ENCODE peak calls at places on chromosomes 7 and 10, in seven cellular contexts. N, B, J, V, P, I and Z are unnamed samples.

GRCh38 chr7:55381696-55382095 is 16.6 kb downstream of the LANCL2 start:
- DNase-seq in P (no peak), I (no peak), J (no peak), N (no peak), B (no peak), V (no peak), Z (no peak)

GRCh38 chr10:29470355-29470705 is 164.4 kb downstream of the SVIL start:
- DNase-seq in J (no peak), B (peak; percentile 21), P (no peak), N (no peak), I (no peak), V (no peak), Z (no peak)

GRCh38 chr10:34031410-34031809 is 696.9 kb upstream of the NRP1 start:
- DNase-seq in P (no peak), B (no peak), V (peak; percentile 82), J (peak; percentile 95), N (no peak), I (no peak), Z (peak; percentile 89)

GRCh38 chr10:33248638-33249037 is 85.8 kb downstream of the NRP1 start:
- DNase-seq in N (no peak), B (no peak), I (no peak), P (no peak), J (peak; percentile 88), V (no peak), Z (peak; percentile 82)

GRCh38 chr7:50793115-50793946 is 10.6 kb upstream of the GRB10 start:
- DNase-seq in J (peak; percentile 57), B (peak; percentile 72), I (no peak), V (no peak), P (no peak), N (no peak), Z (no peak)

GRCh38 chr10:22481687-22482539 is 136.6 kb downstream of the SPAG6 start:
- DNase-seq in N (no peak), I (no peak), B (no peak), P (no peak), V (no peak), J (no peak), Z (no peak)

GRCh38 chr7:9106747-9107146 is 673.3 kb downstream of the NXPH1 start:
- DNase-seq in N (no peak), V (no peak), I (no peak), B (no peak), P (no peak), J (no peak), Z (no peak)

GRCh38 chr7:46603296-46603701 is 682.2 kb upstream of the IGFBP3 start:
- DNase-seq in B (no peak), I (no peak), N (no peak), P (no peak), V (no peak), J (peak; percentile 71), Z (no peak)

GRCh38 chr7:139542308-139543151 is 19.0 kb downstream of the CLEC2L start:
- DNase-seq in J (no peak), B (no peak), I (no peak), N (no peak), P (no peak), V (no peak), Z (no peak)

GRCh38 chr10:126090911-126091728 is 194.8 kb downstream of the FANK1 start:
- DNase-seq in B (peak; percentile 64), P (no peak), V (no peak), I (no peak), J (peak; percentile 72), N (no peak), Z (peak; percentile 95)

GRCh38 chr7:24283900-24284698 is at the start of gene NPY:
- DNase-seq in B (no peak), N (peak; percentile 30), J (no peak), V (no peak), P (no peak), I (no peak), Z (no peak)

GRCh38 chr10:69847883-69848282 is 46.2 kb downstream of the COL13A1 start:
- DNase-seq in B (no peak), V (no peak), I (no peak), P (no peak), N (no peak), J (no peak), Z (no peak)

GRCh38 chr7:6133249-6133648 is 102.1 kb downstream of the ANKRD61 start:
- DNase-seq in V (no peak), P (no peak), J (no peak), I (no peak), N (no peak), B (no peak), Z (no peak)

GRCh38 chr7:108525327-108525984 is 479 bp downstream of the PNPLA8 start:
- DNase-seq in B (peak; percentile 83), V (no peak), N (no peak), P (no peak), J (peak; percentile 89), I (no peak), Z (peak; percentile 75)

GRCh38 chr7:8125680-8126444 is 136.1 kb downstream of the ICA1 start:
- DNase-seq in J (no peak), I (peak; percentile 50), N (peak; percentile 83), V (no peak), P (peak; percentile 76), B (no peak), Z (no peak)

GRCh38 chr10:127337801-127338200 is 141.4 kb upstream of the INSYN2A start:
- DNase-seq in I (no peak), P (no peak), V (no peak), N (no peak), J (no peak), B (no peak), Z (no peak)

GRCh38 chr10:104081998-104082397 is 3.7 kb downstream of the COL17A1 start:
- DNase-seq in P (no peak), B (no peak), V (no peak), I (no peak), J (no peak), N (no peak), Z (no peak)

GRCh38 chr10:104074505-104074904 is 11.2 kb downstream of the COL17A1 start:
- DNase-seq in J (no peak), I (no peak), N (no peak), P (no peak), B (no peak), V (no peak), Z (no peak)

GRCh38 chr10:104076743-104077160 is 8.9 kb downstream of the COL17A1 start:
- DNase-seq in B (no peak), I (no peak), J (peak; percentile 53), V (peak; percentile 72), N (no peak), P (no peak), Z (peak; percentile 31)

GRCh38 chr10:104080762-104081161 is 4.9 kb downstream of the COL17A1 start:
- DNase-seq in J (peak; percentile 33), N (no peak), P (no peak), V (no peak), I (no peak), B (peak; percentile 20), Z (no peak)

DNA sequence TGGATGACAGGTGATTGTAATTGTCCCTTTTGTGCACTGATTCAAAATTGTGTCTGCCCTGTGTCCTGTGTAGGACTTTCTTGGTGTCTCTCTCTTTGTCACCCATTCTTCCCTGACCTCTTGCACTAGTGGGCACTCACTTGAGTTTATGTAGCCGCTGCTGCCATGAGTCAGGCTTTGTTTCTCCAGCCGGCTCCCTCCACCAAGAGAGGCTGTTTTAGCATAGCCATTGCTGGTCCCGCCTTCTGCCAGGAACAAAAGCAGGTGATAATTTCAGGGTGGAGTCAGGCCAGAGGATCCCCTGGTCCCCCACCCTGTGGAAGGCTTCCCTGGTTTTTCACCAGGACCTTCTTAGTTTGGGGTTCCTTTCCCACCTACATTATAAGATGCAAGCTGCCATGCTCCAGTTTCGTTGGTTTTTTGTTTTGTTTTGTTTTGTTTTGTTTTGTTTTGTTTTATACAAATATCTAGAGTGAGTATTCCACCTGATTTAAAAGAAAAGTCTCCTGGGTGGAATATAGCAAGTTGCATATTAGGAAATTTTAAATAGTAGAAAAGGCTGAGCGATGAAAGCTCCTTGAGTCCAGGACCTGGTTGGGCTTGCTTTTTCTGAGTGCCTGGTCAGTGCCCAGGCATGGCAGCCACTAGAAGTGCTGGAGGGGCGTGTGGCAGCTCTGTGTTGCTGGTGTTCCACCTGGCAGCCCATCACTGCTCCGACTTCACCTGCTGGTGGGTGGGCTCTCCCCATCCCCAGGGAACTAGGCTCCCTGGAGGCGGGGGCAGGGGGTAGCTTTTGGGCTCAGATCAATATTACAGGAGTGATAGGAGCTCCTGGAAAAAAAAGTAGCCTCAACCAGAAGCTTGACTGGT is 8.2 kb downstream of the COL17A1 start:
- DNase-seq in P (no peak), B (no peak), J (no peak), N (no peak), I (no peak), V (no peak), Z (no peak)
- H3K4me3 ChIP-seq in P (no peak overlapping the region), B (no peak overlapping the region), J (no peak overlapping the region), N (no peak overlapping the region), I (no peak overlapping the region), V (no peak overlapping the region), Z (no peak overlapping the region)

DNA sequence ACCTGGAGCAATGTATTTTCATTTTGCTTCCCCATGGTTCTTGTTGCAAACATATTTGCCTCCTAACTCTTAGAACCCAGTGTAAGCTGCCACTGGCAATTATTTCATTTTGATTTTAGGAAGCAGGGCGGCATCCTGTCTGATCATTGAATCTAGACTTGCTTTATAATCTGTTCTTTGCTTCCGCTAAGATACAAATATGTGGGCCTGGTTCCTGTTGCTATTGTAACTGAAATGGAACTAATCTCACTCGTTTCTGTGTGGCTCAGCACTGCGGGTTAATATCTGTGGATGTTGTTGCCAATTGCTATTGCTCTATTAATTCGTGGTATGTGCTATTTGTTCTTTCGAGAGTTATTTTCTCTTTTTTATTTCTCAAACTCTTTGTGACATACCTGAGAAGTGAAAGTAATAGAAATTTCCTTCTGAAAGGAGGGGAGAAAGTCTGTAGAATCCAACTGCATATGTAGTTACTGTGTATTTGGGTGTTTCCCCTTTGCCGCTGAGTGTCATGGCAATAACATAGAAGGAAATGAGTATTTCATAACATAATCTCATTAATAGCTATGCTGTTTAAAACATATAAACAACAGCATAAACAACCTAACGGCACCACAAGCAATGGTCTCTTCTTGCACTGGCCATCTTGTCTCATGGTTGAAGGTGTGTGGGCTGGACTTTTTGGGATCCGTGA is 62.4 kb downstream of the FZD1 start:
- DNase-seq in P (no peak), I (no peak), J (no peak), V (no peak), B (no peak), N (no peak), Z (no peak)
- H3K4me3 ChIP-seq in P (no peak overlapping the region), I (no peak overlapping the region), J (no peak overlapping the region), V (no peak overlapping the region), B (no peak overlapping the region), N (no peak overlapping the region), Z (no peak overlapping the region)

GRCh38 chr7:18552943-18553584 is 57.5 kb downstream of the HDAC9 start:
- DNase-seq in V (no peak), N (no peak), P (no peak), J (no peak), B (no peak), I (no peak), Z (no peak)
- H3K4me3 ChIP-seq in V (no peak overlapping the region), N (no peak overlapping the region), P (no peak overlapping the region), J (no peak overlapping the region), B (no peak overlapping the region), I (no peak overlapping the region), Z (no peak overlapping the region)

GRCh38 chr10:12483996-12484944 is 134.9 kb downstream of the CAMK1D start:
- DNase-seq in V (peak; percentile 66), B (no peak), J (no peak), P (peak; percentile 30), I (no peak), N (peak; percentile 31), Z (no peak)
- H3K4me3 ChIP-seq in V (no peak overlapping the region), B (no peak overlapping the region), J (no peak overlapping the region), P (peak overlapping the region; percentile 9), I (no peak overlapping the region), N (peak overlapping the region; percentile 37), Z (no peak overlapping the region)